ENCODE peak calls at places on chromosomes 2 and 18, in six cellular contexts. K is HepG2, M is GM12878, P is GM12891, A is H1, V is K562. Y is an unnamed sample.
A peak's percentile ranks its signal among the peaks of the same experiment; 100 is the strongest.

GRCh38 chr2:3154694-3155093 is 222.9 kb downstream of the EIPR1 start:
- DNase-seq in V (no peak), K (no peak), A (no peak), M (no peak), P (no peak), Y (no peak)

GRCh38 chr2:177763532-177764265 is 308.9 kb downstream of the PDE11A start:
- DNase-seq in V (peak; percentile 90), M (no peak), A (peak; percentile 31), P (peak; percentile 30), K (peak; percentile 70), Y (peak; percentile 30)

GRCh38 chr2:64837925-64838641 is 151.1 kb upstream of the SLC1A4 start:
- DNase-seq in A (no peak), M (no peak), V (no peak), K (no peak), P (no peak), Y (no peak)

GRCh38 chr2:120861576-120862191 is 126.0 kb downstream of the GLI2 start:
- DNase-seq in K (no peak), V (no peak), P (no peak), A (no peak), M (no peak), Y (no peak)

GRCh38 chr2:149679286-149679685 is 91.7 kb upstream of the MMADHC start:
- DNase-seq in A (no peak), P (no peak), M (no peak), K (no peak), V (no peak), Y (no peak)

GRCh38 chr2:218357194-218358177 is 829 bp downstream of the CATIP start:
- DNase-seq in V (peak; percentile 18), A (no peak), K (no peak), P (no peak), M (no peak), Y (no peak)

GRCh38 chr2:36367497-36368353 is 12.1 kb downstream of the CRIM1 start:
- DNase-seq in M (no peak), A (no peak), K (peak; percentile 72), P (no peak), V (no peak), Y (no peak)

GRCh38 chr2:3236300-3236699 is 141.3 kb downstream of the EIPR1 start:
- DNase-seq in P (no peak), M (no peak), A (no peak), V (no peak), K (no peak), Y (no peak)

GRCh38 chr2:218030409-218031195 is 27.8 kb upstream of the TNS1 start:
- DNase-seq in K (no peak), P (peak; percentile 3), A (no peak), V (no peak), M (no peak), Y (no peak)

GRCh38 chr2:141508806-141509595 is 621.8 kb downstream of the LRP1B start:
- DNase-seq in K (no peak), P (no peak), A (no peak), V (no peak), M (no peak), Y (no peak)

GRCh38 chr2:124524155-124524910 is 499.2 kb downstream of the CNTNAP5 start:
- DNase-seq in P (no peak), V (no peak), K (no peak), M (no peak), A (no peak), Y (no peak)

GRCh38 chr2:218271865-218272530 is 1.7 kb downstream of the PNKD start:
- DNase-seq in M (no peak), V (no peak), P (no peak), K (no peak), A (no peak), Y (no peak)

GRCh38 chr2:173264603-173265366 is 89.9 kb upstream of the CDCA7 start:
- DNase-seq in P (peak; percentile 35), A (no peak), M (peak; percentile 55), K (no peak), V (peak; percentile 33), Y (peak; percentile 21)

GRCh38 chr2:223576873-223577272 is 25.3 kb downstream of the SCG2 start:
- DNase-seq in V (peak; percentile 1), M (no peak), P (no peak), A (no peak), K (no peak), Y (no peak)

GRCh38 chr2:15588329-15588919 is 3.2 kb upstream of the DDX1 start:
- DNase-seq in K (peak; percentile 67), A (peak; percentile 3), V (peak; percentile 87), P (no peak), M (no peak), Y (no peak)

GRCh38 chr2:231212329-231212845 is 14.0 kb downstream of the ARMC9 start:
- DNase-seq in V (no peak), P (no peak), A (no peak), K (no peak), M (no peak), Y (no peak)

GRCh38 chr2:144014108-144014507 is 505.8 kb downstream of the ZEB2 start:
- DNase-seq in K (no peak), A (no peak), V (no peak), M (no peak), P (no peak), Y (no peak)

GRCh38 chr18:46712406-46712805 is 44.4 kb downstream of the ST8SIA5 start:
- DNase-seq in P (no peak), V (no peak), K (no peak), A (no peak), M (no peak), Y (no peak)

GRCh38 chr2:10022886-10023662 is 20.3 kb upstream of the KLF11 start:
- DNase-seq in M (no peak), A (no peak), P (no peak), K (no peak), V (no peak), Y (no peak)

GRCh38 chr2:1829831-1830230 is 85.5 kb upstream of the PXDN start:
- DNase-seq in V (no peak), M (no peak), P (no peak), K (no peak), A (no peak), Y (no peak)

GRCh38 chr2:1632510-1632909 is 111.8 kb downstream of the PXDN start:
- DNase-seq in V (no peak), K (no peak), M (no peak), A (no peak), P (no peak), Y (no peak)

GRCh38 chr2:62505649-62506420 is at the start of gene TMEM17:
- DNase-seq in A (peak; percentile 74), P (peak; percentile 60), K (no peak), M (peak; percentile 35), V (peak; percentile 95), Y (peak; percentile 52)
- TF ChIP-seq POLR2A in A (peak; percentile 79), P (no peak), K (no peak), M (peak; percentile 47), V (peak; percentile 73), Y (peak; percentile 36)

GRCh38 chr2:241224068-241224850 is 35.8 kb downstream of the ANO7 start:
- DNase-seq in K (peak; percentile 87), V (no peak), M (no peak), A (no peak), P (no peak), Y (no peak)
- TF ChIP-seq TAF1 in K (no peak), V (no peak), M (no peak), A (no peak), P (no peak), Y (no peak)

GRCh38 chr2:23579674-23580073 is 194.7 kb downstream of the KLHL29 start:
- DNase-seq in V (no peak), K (no peak), M (no peak), A (no peak), P (no peak), Y (no peak)
- TF ChIP-seq POLR2A in V (no peak), K (no peak), M (no peak), A (no peak), P (no peak), Y (no peak)

GRCh38 chr2:160270571-160271113 is 70.6 kb upstream of the ITGB6 start:
- DNase-seq in A (no peak), P (no peak), K (no peak), V (no peak), M (no peak), Y (no peak)
- TF ChIP-seq TAF1 in A (no peak), P (no peak), K (no peak), V (no peak), M (no peak), Y (no peak)

DNA sequence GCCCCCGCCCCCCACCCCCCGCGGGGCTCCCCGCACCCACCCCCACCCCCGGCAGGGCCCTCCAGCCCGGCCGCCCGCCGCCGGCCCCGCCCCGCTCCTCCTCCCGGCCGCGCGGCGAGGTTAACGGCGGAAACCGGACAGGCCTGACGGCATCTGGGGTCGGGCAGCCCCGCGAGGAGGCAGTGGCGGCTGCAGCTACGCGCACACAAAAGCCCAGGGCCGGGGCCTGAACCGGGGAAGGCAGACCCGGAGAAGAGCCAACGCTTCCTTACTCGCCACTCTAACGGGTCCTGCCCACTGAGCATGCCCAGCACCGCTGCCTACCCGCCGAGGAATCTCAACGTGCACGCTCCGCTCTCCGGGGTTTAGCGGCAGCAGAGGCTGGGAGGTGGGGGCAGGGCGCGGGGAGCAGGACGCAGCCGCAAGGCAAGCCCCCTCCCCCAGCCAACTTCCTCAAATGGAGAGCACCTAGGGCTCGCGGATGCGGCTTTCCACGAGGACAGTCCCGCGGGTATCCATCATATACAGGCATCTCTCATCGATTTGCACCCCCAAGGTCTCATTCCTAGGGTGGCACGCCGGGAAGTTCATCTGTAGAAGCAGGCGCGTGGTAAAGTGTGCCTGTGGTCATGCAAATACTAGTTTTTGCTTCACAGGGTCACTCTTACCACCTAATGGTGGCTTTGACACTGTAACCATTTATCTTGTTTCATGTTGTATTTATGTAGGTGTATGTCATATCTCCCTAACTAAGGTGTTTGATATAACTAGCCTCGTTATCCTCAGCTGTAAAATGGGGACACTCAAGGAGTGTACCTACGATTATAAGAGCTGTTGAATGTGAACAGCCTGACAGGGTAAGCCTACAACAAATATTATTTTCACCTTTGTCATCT is at the start of gene MEMO1:
- DNase-seq in A (peak; percentile 87), P (peak; percentile 78), V (peak; percentile 96), M (peak; percentile 87), K (peak; percentile 91), Y (peak; percentile 83)
- TF ChIP-seq POLR2A in A (peak; percentile 63), P (peak; percentile 97), V (peak; percentile 91), M (peak; percentile 90), K (peak; percentile 85), Y (peak; percentile 97)

Y was measured in GM12892.